ENCODE peak calls at places on chromosomes 3 and 15, in eight cellular contexts. D is NB4, P is OCI-LY7, W is body of pancreas, Z is K562, Y is RWPE2, A is CD14-positive monocyte, B is endothelial cell. R is an unnamed sample.

GRCh38 chr3:129592362-129593150 is 13.9 kb downstream of the PLXND1 start:
- DNase-seq in D (peak; percentile 92), P (no peak), W (peak; percentile 41), Z (no peak), Y (no peak), A (peak; percentile 59), B (peak; percentile 72), R (no peak)

GRCh38 chr3:113314923-113315322 is 103.6 kb downstream of the BOC start:
- DNase-seq in D (no peak), P (no peak), W (no peak), Z (no peak), Y (no peak), A (no peak), B (no peak), R (no peak)

GRCh38 chr15:70023064-70023768 is 74.5 kb downstream of the TLE3 start:
- DNase-seq in D (peak; percentile 93), P (peak; percentile 53), W (no peak), Z (peak; percentile 10), Y (no peak), A (peak; percentile 95), B (no peak), R (no peak)

GRCh38 chr3:152031321-152031720 is 157.9 kb downstream of the SUCNR1 start:
- DNase-seq in D (no peak), P (no peak), W (no peak), Z (no peak), Y (no peak), A (no peak), B (no peak), R (no peak)

GRCh38 chr3:37030573-37030972 is 37.3 kb downstream of the MLH1 start:
- DNase-seq in D (no peak), P (no peak), W (no peak), Z (no peak), Y (no peak), A (no peak), B (no peak), R (no peak)

GRCh38 chr3:5160926-5161858 is 26.3 kb upstream of the EDEM1 start:
- DNase-seq in D (no peak), P (no peak), W (no peak), Z (no peak), Y (no peak), A (no peak), B (no peak), R (no peak)

GRCh38 chr15:23687143-23687470 is at the start of gene NDN:
- DNase-seq in D (no peak), P (no peak), W (peak; percentile 59), Z (peak; percentile 50), Y (no peak), A (no peak), B (peak; percentile 68), R (no peak)

GRCh38 chr15:69357773-69358765 is 56.1 kb upstream of the KIF23 start:
- DNase-seq in D (no peak), P (no peak), W (peak; percentile 28), Z (peak; percentile 46), Y (no peak), A (no peak), B (no peak), R (no peak)

GRCh38 chr15:76169013-76169412 is 109.2 kb downstream of the TMEM266 start:
- DNase-seq in D (peak; percentile 75), P (peak; percentile 46), W (no peak), Z (peak; percentile 50), Y (no peak), A (no peak), B (no peak), R (no peak)

GRCh38 chr3:20225769-20226168 is 39.8 kb upstream of the SGO1 start:
- DNase-seq in D (peak; percentile 46), P (peak; percentile 10), W (no peak), Z (peak; percentile 70), Y (no peak), A (no peak), B (no peak), R (no peak)

GRCh38 chr3:108035751-108036150 is 55.1 kb downstream of the CD47 start:
- DNase-seq in D (peak; percentile 15), P (no peak), W (no peak), Z (no peak), Y (no peak), A (no peak), B (no peak), R (no peak)

GRCh38 chr3:23612296-23612891 is 193.4 kb upstream of the UBE2E1 start:
- DNase-seq in D (no peak), P (no peak), W (no peak), Z (no peak), Y (no peak), A (no peak), B (no peak), R (no peak)

GRCh38 chr3:56988874-56989433 is 71.5 kb upstream of the SPATA12 start:
- DNase-seq in D (peak; percentile 75), P (peak; percentile 78), W (peak; percentile 87), Z (peak; percentile 75), Y (no peak), A (no peak), B (peak; percentile 77), R (no peak)

GRCh38 chr3:16119887-16120286 is 54.6 kb upstream of the GALNT15 start:
- DNase-seq in D (no peak), P (no peak), W (no peak), Z (no peak), Y (no peak), A (no peak), B (no peak), R (no peak)

GRCh38 chr3:12222765-12223485 is 64.2 kb upstream of the TIMP4 start:
- DNase-seq in D (peak; percentile 58), P (no peak), W (no peak), Z (no peak), Y (no peak), A (no peak), B (no peak), R (no peak)

GRCh38 chr3:14806641-14807263 is 12.0 kb upstream of the FGD5 start:
- DNase-seq in D (peak; percentile 80), P (no peak), W (no peak), Z (no peak), Y (no peak), A (peak; percentile 78), B (no peak), R (no peak)

GRCh38 chr3:194522579-194523046 is 35.8 kb upstream of the ATP13A3 start:
- DNase-seq in D (no peak), P (no peak), W (no peak), Z (no peak), Y (no peak), A (no peak), B (no peak), R (no peak)

GRCh38 chr15:43483306-43484128 is 9.4 kb downstream of the TP53BP1 start:
- DNase-seq in D (peak; percentile 23), P (peak; percentile 45), W (no peak), Z (peak; percentile 35), Y (no peak), A (no peak), B (no peak), R (no peak)
- TF ChIP-seq CTCF in D (peak; percentile 26), P (peak; percentile 87), W (no peak), Z (peak; percentile 11), Y (peak; percentile 77), A (no peak), B (no peak), R (peak; percentile 79)

GRCh38 chr3:100007313-100007712 is 107.0 kb downstream of the FILIP1L start:
- DNase-seq in D (no peak), P (no peak), W (no peak), Z (no peak), Y (no peak), A (no peak), B (no peak), R (no peak)
- TF ChIP-seq CTCF in D (no peak), P (no peak), W (no peak), Z (no peak), Y (no peak), A (no peak), B (no peak), R (no peak)

DNA sequence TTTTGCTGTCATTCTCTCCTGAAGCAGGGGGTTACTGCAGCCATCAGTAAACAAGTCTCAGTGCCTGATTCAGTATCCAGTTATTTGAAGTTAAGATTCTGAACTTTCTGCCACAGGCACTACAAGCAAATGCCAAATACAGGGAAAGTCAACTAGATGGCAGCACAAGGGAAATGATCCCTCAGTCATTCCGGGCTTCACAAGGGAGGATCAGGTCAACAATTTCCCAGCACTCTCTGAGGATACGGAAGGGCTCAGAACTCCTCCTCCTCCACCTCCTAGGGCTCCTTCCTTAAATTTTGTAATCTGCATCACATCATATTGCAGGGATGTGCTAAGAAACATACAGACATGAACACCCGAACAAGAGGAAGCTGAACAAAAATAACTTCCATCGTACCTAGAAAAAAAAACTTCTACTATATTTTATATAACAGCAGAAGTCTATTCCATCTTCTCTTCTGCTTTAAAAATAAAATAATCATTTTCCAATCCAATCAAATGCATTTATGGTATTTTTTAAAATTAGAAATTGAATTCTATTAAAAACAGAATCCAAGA is 187.1 kb downstream of the FMN1 start:
- DNase-seq in D (no peak), P (no peak), W (no peak), Z (peak; percentile 5), Y (no peak), A (no peak), B (peak; percentile 22), R (no peak)
- TF ChIP-seq CTCF in D (no peak), P (peak; percentile 23), W (no peak), Z (no peak), Y (peak; percentile 73), A (no peak), B (no peak), R (peak; percentile 78)

GRCh38 chr15:52568569-52569243 is at the start of gene ARPP19:
- DNase-seq in D (peak; percentile 96), P (peak; percentile 90), W (peak; percentile 93), Z (peak; percentile 96), Y (peak; percentile 99), A (peak; percentile 80), B (peak; percentile 79), R (peak; percentile 95)
- TF ChIP-seq CTCF in D (no peak), P (peak; percentile 58), W (no peak), Z (peak; percentile 13), Y (peak; percentile 15), A (peak; percentile 14), B (no peak), R (peak; percentile 64)

GRCh38 chr15:42123546-42123945 is 29.2 kb upstream of the PLA2G4D start:
- DNase-seq in D (no peak), P (no peak), W (no peak), Z (no peak), Y (no peak), A (no peak), B (no peak), R (no peak)
- TF ChIP-seq CTCF in D (no peak), P (no peak), W (no peak), Z (no peak), Y (no peak), A (no peak), B (no peak), R (no peak)

DNA sequence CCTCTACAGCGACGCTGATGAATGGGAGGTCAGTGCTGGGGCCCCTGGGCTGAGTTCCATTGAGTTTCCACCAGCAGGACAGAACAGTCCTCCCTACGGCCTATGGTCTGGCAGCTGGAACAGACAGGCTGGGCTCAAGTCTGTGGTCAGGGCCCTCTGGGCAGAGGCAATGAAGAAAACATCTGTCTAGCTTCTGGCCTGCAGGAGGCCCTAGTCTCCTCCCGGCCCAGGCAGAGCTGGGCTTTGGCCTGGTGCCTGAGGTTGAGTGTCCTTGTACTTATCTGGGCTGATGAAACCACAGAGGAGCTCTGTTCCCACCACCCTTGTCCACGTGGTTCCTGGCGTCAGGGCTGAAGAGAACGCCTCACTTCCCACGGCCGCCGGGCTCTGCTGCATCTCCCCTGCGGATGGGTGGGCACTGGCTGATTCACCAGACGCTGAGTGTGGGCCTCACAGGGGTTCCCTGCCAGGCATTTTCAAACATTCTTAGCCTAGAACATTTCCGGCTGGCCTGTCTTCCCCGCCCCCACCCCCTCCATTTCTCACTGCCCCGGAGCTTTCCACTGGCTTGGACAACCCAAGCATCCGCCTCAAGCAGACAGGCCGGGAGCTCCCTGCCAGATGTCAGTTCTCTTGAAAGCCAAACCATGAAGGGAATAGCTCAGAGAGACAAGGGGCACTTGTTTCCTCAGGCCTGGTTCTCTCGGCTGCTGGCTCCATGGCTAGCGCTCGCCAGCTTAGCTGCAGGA is 20.3 kb downstream of the PPCDC start:
- DNase-seq in D (peak; percentile 90), P (peak; percentile 43), W (peak; percentile 96), Z (peak; percentile 96), Y (peak; percentile 71), A (peak; percentile 96), B (no peak), R (peak; percentile 98)
- TF ChIP-seq CTCF in D (peak; percentile 41), P (no peak), W (no peak), Z (peak; percentile 78), Y (no peak), A (peak; percentile 2), B (no peak), R (peak; percentile 78)